ENCODE peak calls at places on chromosomes 4 and X, in eight cellular contexts. One of them, this sample, is unnamed. For H3K9me3, the result is how much of the 10 kb centered on the place peaks cover.

GRCh38 chr4:2789801-2790582 is 2.9 kb upstream of the SH3BP2 start:
- DNase-seq in CD8-positive, alpha-beta memory T cell: no peak
- DNase-seq in pancreas: peak
- DNase-seq in tibial artery: peak
- DNase-seq in AG04450: no peak
- DNase-seq in lung: no peak
- DNase-seq in fibroblast of lung: no peak
- DNase-seq in SK-N-SH: peak
- DNase-seq in this sample: no peak

GRCh38 chr4:27115221-27115620 is 254.6 kb downstream of the STIM2 start:
- DNase-seq in SK-N-SH: no peak
- DNase-seq in lung: no peak
- DNase-seq in pancreas: no peak
- DNase-seq in tibial artery: no peak
- DNase-seq in AG04450: no peak
- DNase-seq in CD8-positive, alpha-beta memory T cell: no peak
- DNase-seq in fibroblast of lung: no peak
- DNase-seq in this sample: no peak

GRCh38 chr4:36207808-36208207 is 36.5 kb downstream of the ARAP2 start:
- DNase-seq in fibroblast of lung: no peak
- DNase-seq in lung: no peak
- DNase-seq in AG04450: no peak
- DNase-seq in CD8-positive, alpha-beta memory T cell: no peak
- DNase-seq in SK-N-SH: no peak
- DNase-seq in pancreas: no peak
- DNase-seq in tibial artery: no peak
- DNase-seq in this sample: no peak

GRCh38 chr4:103307479-103308042 is 109.4 kb upstream of the CENPE start:
- DNase-seq in SK-N-SH: peak
- DNase-seq in tibial artery: no peak
- DNase-seq in fibroblast of lung: no peak
- DNase-seq in lung: no peak
- DNase-seq in AG04450: no peak
- DNase-seq in CD8-positive, alpha-beta memory T cell: no peak
- DNase-seq in pancreas: peak
- DNase-seq in this sample: no peak

GRCh38 chr4:105619193-105619931 is 66.9 kb downstream of the ARHGEF38 start:
- DNase-seq in lung: peak
- DNase-seq in tibial artery: peak
- DNase-seq in fibroblast of lung: peak
- DNase-seq in AG04450: no peak
- DNase-seq in pancreas: peak
- DNase-seq in SK-N-SH: peak
- DNase-seq in CD8-positive, alpha-beta memory T cell: no peak
- DNase-seq in this sample: no peak

GRCh38 chr4:18106620-18107019 is 85.1 kb upstream of the LCORL start:
- DNase-seq in CD8-positive, alpha-beta memory T cell: no peak
- DNase-seq in lung: no peak
- DNase-seq in tibial artery: no peak
- DNase-seq in fibroblast of lung: no peak
- DNase-seq in AG04450: no peak
- DNase-seq in SK-N-SH: no peak
- DNase-seq in pancreas: no peak
- DNase-seq in this sample: no peak

GRCh38 chrX:1222511-1223252 is 10.2 kb upstream of the CRLF2 start:
- DNase-seq in pancreas: no peak
- DNase-seq in lung: no peak
- DNase-seq in CD8-positive, alpha-beta memory T cell: no peak
- DNase-seq in SK-N-SH: no peak
- DNase-seq in AG04450: no peak
- DNase-seq in fibroblast of lung: peak
- DNase-seq in tibial artery: no peak
- DNase-seq in this sample: peak

GRCh38 chr4:66562276-66562806 is 892.1 kb upstream of the EPHA5 start:
- DNase-seq in fibroblast of lung: peak
- DNase-seq in CD8-positive, alpha-beta memory T cell: no peak
- DNase-seq in SK-N-SH: no peak
- DNase-seq in tibial artery: no peak
- DNase-seq in AG04450: no peak
- DNase-seq in lung: no peak
- DNase-seq in pancreas: no peak
- DNase-seq in this sample: peak

GRCh38 chr4:136713140-136713539 is 819.2 kb downstream of the PCDH18 start:
- DNase-seq in fibroblast of lung: peak
- DNase-seq in AG04450: peak
- DNase-seq in tibial artery: no peak
- DNase-seq in CD8-positive, alpha-beta memory T cell: no peak
- DNase-seq in pancreas: no peak
- DNase-seq in lung: no peak
- DNase-seq in SK-N-SH: no peak
- DNase-seq in this sample: peak

DNA sequence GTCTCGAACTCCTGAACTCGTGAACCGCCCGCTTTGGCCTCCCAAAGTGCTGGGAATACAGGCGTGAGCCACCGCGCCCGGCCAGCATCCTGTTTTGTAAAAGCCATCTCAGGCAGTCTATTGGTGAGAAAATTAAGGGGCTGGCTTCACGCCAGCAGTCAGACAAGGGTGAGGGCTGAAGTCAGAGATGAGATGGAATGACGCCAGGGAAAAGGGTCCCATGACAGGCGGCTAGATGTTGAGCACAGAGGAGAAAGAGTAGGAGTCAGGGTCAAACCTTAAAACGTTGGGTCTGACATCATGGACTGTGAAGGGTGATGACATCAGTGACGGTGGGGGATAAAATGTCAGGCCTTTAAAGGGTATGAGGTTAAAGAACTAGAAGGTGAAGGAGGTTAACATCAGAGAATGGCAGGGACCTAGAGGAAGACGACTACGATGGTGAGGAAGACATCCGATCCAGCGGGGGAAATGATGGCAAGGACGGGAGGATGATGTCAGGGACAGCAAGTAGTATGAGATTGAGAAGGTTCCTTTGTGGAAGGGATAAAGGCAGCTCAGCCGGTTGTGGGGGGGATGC is 504 bp upstream of the RBM3 start:
- DNase-seq in tibial artery: peak
- DNase-seq in CD8-positive, alpha-beta memory T cell: peak
- DNase-seq in SK-N-SH: peak
- DNase-seq in AG04450: no peak
- DNase-seq in lung: peak
- DNase-seq in pancreas: no peak
- DNase-seq in fibroblast of lung: no peak
- DNase-seq in this sample: no peak
- H3K4me3 ChIP-seq in tibial artery: peak
- H3K4me3 ChIP-seq in CD8-positive, alpha-beta memory T cell: peak
- H3K4me3 ChIP-seq in SK-N-SH: peak
- H3K4me3 ChIP-seq in AG04450: peak
- H3K4me3 ChIP-seq in lung: no peak
- H3K4me3 ChIP-seq in pancreas: peak
- H3K4me3 ChIP-seq in fibroblast of lung: peak
- H3K4me3 ChIP-seq in this sample: peak

GRCh38 chrX:78543281-78543680 is 115.8 kb downstream of the RTL3 start:
- DNase-seq in fibroblast of lung: no peak
- DNase-seq in AG04450: no peak
- DNase-seq in pancreas: no peak
- DNase-seq in CD8-positive, alpha-beta memory T cell: no peak
- DNase-seq in SK-N-SH: no peak
- DNase-seq in tibial artery: no peak
- DNase-seq in lung: no peak
- DNase-seq in this sample: no peak
- H3K9me3 ChIP-seq in fibroblast of lung: under half
- H3K9me3 ChIP-seq in AG04450: under half
- H3K9me3 ChIP-seq in pancreas: under half
- H3K9me3 ChIP-seq in CD8-positive, alpha-beta memory T cell: under half
- H3K9me3 ChIP-seq in SK-N-SH: under half
- H3K9me3 ChIP-seq in tibial artery: under half
- H3K9me3 ChIP-seq in lung: under half
- H3K9me3 ChIP-seq in this sample: under half

GRCh38 chr4:164755432-164755831 is 1.5 kb downstream of the SMIM31 start:
- DNase-seq in SK-N-SH: no peak
- DNase-seq in lung: no peak
- DNase-seq in CD8-positive, alpha-beta memory T cell: no peak
- DNase-seq in tibial artery: no peak
- DNase-seq in fibroblast of lung: no peak
- DNase-seq in pancreas: no peak
- DNase-seq in AG04450: no peak
- DNase-seq in this sample: no peak

GRCh38 chr4:164748375-164748774 is 5.6 kb upstream of the SMIM31 start:
- DNase-seq in fibroblast of lung: peak
- DNase-seq in tibial artery: no peak
- DNase-seq in SK-N-SH: peak
- DNase-seq in CD8-positive, alpha-beta memory T cell: no peak
- DNase-seq in lung: no peak
- DNase-seq in pancreas: no peak
- DNase-seq in AG04450: no peak
- DNase-seq in this sample: no peak

DNA sequence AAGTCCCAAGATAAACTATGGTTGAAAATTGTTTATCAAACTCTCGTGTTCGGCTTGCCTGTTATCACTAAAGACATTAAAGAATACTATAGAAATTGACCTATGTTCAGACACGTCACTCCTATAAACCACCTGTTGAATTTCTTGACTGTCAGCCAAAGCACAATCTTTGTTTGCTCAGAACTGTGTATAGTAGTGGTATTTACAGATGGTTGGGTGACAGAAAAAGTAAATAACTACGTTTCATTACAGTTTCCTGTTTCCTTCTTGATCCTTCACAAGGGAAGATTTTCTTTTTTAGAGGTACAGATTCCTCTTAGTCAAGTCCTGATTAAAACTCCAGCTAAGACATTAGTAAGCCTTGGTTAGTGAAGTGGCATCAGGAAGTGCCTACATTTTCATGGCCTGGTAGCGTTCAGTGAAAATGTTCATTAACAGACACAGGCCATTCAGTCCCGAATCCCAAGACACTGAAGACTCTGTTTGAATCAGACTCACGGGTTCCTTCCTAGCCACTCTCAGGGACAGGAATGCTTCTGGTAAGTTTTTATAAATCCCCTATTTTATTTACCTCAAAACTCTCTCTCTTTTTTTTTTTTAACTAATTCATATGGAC is at the start of gene SMIM31:
- DNase-seq in lung: no peak
- DNase-seq in tibial artery: no peak
- DNase-seq in fibroblast of lung: no peak
- DNase-seq in CD8-positive, alpha-beta memory T cell: no peak
- DNase-seq in pancreas: no peak
- DNase-seq in SK-N-SH: no peak
- DNase-seq in AG04450: no peak
- DNase-seq in this sample: no peak
- H3K4me3 ChIP-seq in lung: no peak
- H3K4me3 ChIP-seq in tibial artery: no peak
- H3K4me3 ChIP-seq in fibroblast of lung: no peak
- H3K4me3 ChIP-seq in CD8-positive, alpha-beta memory T cell: no peak
- H3K4me3 ChIP-seq in pancreas: peak
- H3K4me3 ChIP-seq in SK-N-SH: no peak
- H3K4me3 ChIP-seq in AG04450: no peak
- H3K4me3 ChIP-seq in this sample: no peak

GRCh38 chrX:70088791-70089190 is 26.5 kb downstream of the OTUD6A start:
- DNase-seq in lung: no peak
- DNase-seq in fibroblast of lung: no peak
- DNase-seq in tibial artery: no peak
- DNase-seq in AG04450: no peak
- DNase-seq in SK-N-SH: no peak
- DNase-seq in pancreas: no peak
- DNase-seq in CD8-positive, alpha-beta memory T cell: no peak
- DNase-seq in this sample: no peak
- H3K9me3 ChIP-seq in lung: under half
- H3K9me3 ChIP-seq in fibroblast of lung: under half
- H3K9me3 ChIP-seq in tibial artery: under half
- H3K9me3 ChIP-seq in AG04450: under half
- H3K9me3 ChIP-seq in SK-N-SH: under half
- H3K9me3 ChIP-seq in pancreas: under half
- H3K9me3 ChIP-seq in CD8-positive, alpha-beta memory T cell: under half
- H3K9me3 ChIP-seq in this sample: under half

GRCh38 chrX:131830400-131831184 is 192.5 kb upstream of the STK26 start:
- DNase-seq in SK-N-SH: peak
- DNase-seq in fibroblast of lung: peak
- DNase-seq in AG04450: no peak
- DNase-seq in tibial artery: peak
- DNase-seq in CD8-positive, alpha-beta memory T cell: no peak
- DNase-seq in pancreas: peak
- DNase-seq in lung: peak
- DNase-seq in this sample: peak

GRCh38 chrX:131827935-131828334 is 195.2 kb upstream of the STK26 start:
- DNase-seq in AG04450: no peak
- DNase-seq in tibial artery: no peak
- DNase-seq in lung: no peak
- DNase-seq in SK-N-SH: peak
- DNase-seq in CD8-positive, alpha-beta memory T cell: no peak
- DNase-seq in pancreas: no peak
- DNase-seq in fibroblast of lung: no peak
- DNase-seq in this sample: no peak

GRCh38 chrX:131831185-131831520 is 191.9 kb upstream of the STK26 start:
- DNase-seq in pancreas: no peak
- DNase-seq in SK-N-SH: no peak
- DNase-seq in CD8-positive, alpha-beta memory T cell: no peak
- DNase-seq in AG04450: no peak
- DNase-seq in lung: no peak
- DNase-seq in tibial artery: no peak
- DNase-seq in fibroblast of lung: no peak
- DNase-seq in this sample: no peak

GRCh38 chrX:131826572-131826971 is 196.5 kb upstream of the STK26 start:
- DNase-seq in tibial artery: no peak
- DNase-seq in pancreas: no peak
- DNase-seq in CD8-positive, alpha-beta memory T cell: no peak
- DNase-seq in SK-N-SH: no peak
- DNase-seq in lung: no peak
- DNase-seq in fibroblast of lung: no peak
- DNase-seq in AG04450: no peak
- DNase-seq in this sample: no peak

DNA sequence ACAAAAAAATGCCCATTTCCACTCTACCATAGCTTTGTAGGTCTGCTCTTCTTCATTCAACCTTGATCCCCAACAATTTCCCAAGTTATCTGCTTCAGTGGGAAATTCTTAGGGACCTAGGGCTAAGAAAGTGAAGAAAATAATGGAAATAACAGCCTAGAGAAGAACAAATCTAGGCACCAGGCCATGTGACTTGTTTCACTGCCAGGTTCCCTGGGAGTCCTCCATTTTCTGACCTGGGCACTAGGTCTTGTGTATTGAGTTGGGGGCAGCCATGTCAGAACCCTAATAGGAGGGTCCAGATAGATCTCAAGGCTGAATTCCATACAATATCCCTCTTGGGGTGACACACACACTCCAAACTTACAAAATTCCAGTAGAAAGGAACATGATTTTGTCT is 194.6 kb upstream of the STK26 start:
- DNase-seq in SK-N-SH: no peak
- DNase-seq in CD8-positive, alpha-beta memory T cell: no peak
- DNase-seq in AG04450: no peak
- DNase-seq in lung: no peak
- DNase-seq in tibial artery: no peak
- DNase-seq in fibroblast of lung: no peak
- DNase-seq in pancreas: no peak
- DNase-seq in this sample: no peak
- H3K4me3 ChIP-seq in SK-N-SH: no peak
- H3K4me3 ChIP-seq in CD8-positive, alpha-beta memory T cell: no peak
- H3K4me3 ChIP-seq in AG04450: no peak
- H3K4me3 ChIP-seq in lung: no peak
- H3K4me3 ChIP-seq in tibial artery: no peak
- H3K4me3 ChIP-seq in fibroblast of lung: no peak
- H3K4me3 ChIP-seq in pancreas: no peak
- H3K4me3 ChIP-seq in this sample: peak

GRCh38 chrX:143837444-143837843 is 46.4 kb upstream of the UBE2NL start:
- DNase-seq in fibroblast of lung: no peak
- DNase-seq in tibial artery: no peak
- DNase-seq in pancreas: peak
- DNase-seq in SK-N-SH: no peak
- DNase-seq in AG04450: no peak
- DNase-seq in CD8-positive, alpha-beta memory T cell: no peak
- DNase-seq in lung: no peak
- DNase-seq in this sample: no peak
- H3K9me3 ChIP-seq in fibroblast of lung: under half
- H3K9me3 ChIP-seq in tibial artery: under half
- H3K9me3 ChIP-seq in pancreas: under half
- H3K9me3 ChIP-seq in SK-N-SH: under half
- H3K9me3 ChIP-seq in AG04450: under half
- H3K9me3 ChIP-seq in CD8-positive, alpha-beta memory T cell: under half
- H3K9me3 ChIP-seq in lung: under half
- H3K9me3 ChIP-seq in this sample: under half

This sample was measured in MG63.